ENCODE peak calls at places on chromosomes 13 and 19, in six cellular contexts. T, F, R, E, I and P are unnamed samples.
A peak's percentile ranks its signal among the peaks of the same experiment; 100 is the strongest.

GRCh38 chr19:48645652-48646191 is at the start of gene CA11:
- DNase-seq in T (no peak), F (no peak), R (no peak), E (no peak), I (no peak), P (no peak)

GRCh38 chr13:26022538-26023292 is 29.1 kb downstream of the SHISA2 start:
- DNase-seq in T (no peak), F (peak; percentile 74), R (peak; percentile 49), E (no peak), I (peak; percentile 58), P (peak; percentile 26)

GRCh38 chr19:46413262-46414031 is at the start of gene CCDC8:
- DNase-seq in T (peak; percentile 95), F (peak; percentile 99), R (peak; percentile 80), E (peak; percentile 69), I (peak; percentile 76), P (peak; percentile 98)

GRCh38 chr13:38348890-38349289 is 761 bp upstream of the UFM1 start:
- DNase-seq in T (no peak), F (peak; percentile 15), R (no peak), E (no peak), I (peak; percentile 78), P (peak; percentile 40)

GRCh38 chr19:13082192-13083007 is 20.3 kb downstream of the LYL1 start:
- DNase-seq in T (peak; percentile 71), F (peak; percentile 55), R (peak; percentile 97), E (no peak), I (peak; percentile 4), P (peak; percentile 94)

GRCh38 chr19:55882626-55883025 is 46.3 kb downstream of the NLRP4 start:
- DNase-seq in T (no peak), F (no peak), R (no peak), E (no peak), I (no peak), P (no peak)

GRCh38 chr19:49680473-49681351 is 3.6 kb downstream of the PRMT1 start:
- DNase-seq in T (peak; percentile 90), F (peak; percentile 91), R (peak; percentile 67), E (no peak), I (peak; percentile 67), P (peak; percentile 92)

GRCh38 chr19:55321466-55321865 is 3.7 kb downstream of the TMEM150B start:
- DNase-seq in T (no peak), F (no peak), R (no peak), E (no peak), I (no peak), P (no peak)

GRCh38 chr19:35063940-35064818 is 22.7 kb downstream of the HPN start:
- DNase-seq in T (no peak), F (peak; percentile 51), R (peak; percentile 39), E (no peak), I (peak; percentile 89), P (peak; percentile 75)

GRCh38 chr13:38981096-38981495 is 9.5 kb downstream of the STOML3 start:
- DNase-seq in T (no peak), F (no peak), R (no peak), E (no peak), I (no peak), P (no peak)

GRCh38 chr13:58907347-58907746 is 1256.4 kb downstream of the DIAPH3 start:
- DNase-seq in T (no peak), F (peak; percentile 8), R (no peak), E (no peak), I (no peak), P (peak; percentile 47)

GRCh38 chr13:52809310-52809769 is 39.1 kb downstream of the PCDH8 start:
- DNase-seq in T (no peak), F (peak; percentile 48), R (no peak), E (no peak), I (peak; percentile 69), P (peak; percentile 59)

GRCh38 chr19:3293560-3293959 is 69.1 kb downstream of the CELF5 start:
- DNase-seq in T (no peak), F (no peak), R (no peak), E (no peak), I (no peak), P (no peak)

GRCh38 chr13:45341799-45342584 is 1.0 kb upstream of the TPT1 start:
- DNase-seq in T (peak; percentile 42), F (peak; percentile 67), R (no peak), E (no peak), I (peak; percentile 74), P (peak; percentile 52)

GRCh38 chr19:53772943-53773342 is 51.2 kb downstream of the NLRP12 start:
- DNase-seq in T (peak; percentile 34), F (peak; percentile 61), R (peak; percentile 13), E (no peak), I (peak; percentile 48), P (peak; percentile 79)

GRCh38 chr19:58480831-58481230 is 4.7 kb downstream of the ZNF446 start:
- DNase-seq in T (no peak), F (no peak), R (no peak), E (no peak), I (no peak), P (no peak)

GRCh38 chr19:17829855-17830566 is 8.7 kb upstream of the INSL3 start:
- DNase-seq in T (no peak), F (peak; percentile 33), R (no peak), E (no peak), I (peak; percentile 59), P (peak; percentile 33)

GRCh38 chr19:12946092-12946845 is 607 bp downstream of the RAD23A start:
- DNase-seq in T (peak; percentile 52), F (peak; percentile 87), R (peak; percentile 58), E (no peak), I (peak; percentile 53), P (peak; percentile 88)

GRCh38 chr13:53240316-53240715 is 211.7 kb downstream of the OLFM4 start:
- DNase-seq in T (no peak), F (no peak), R (no peak), E (no peak), I (no peak), P (no peak)

GRCh38 chr19:1063030-1063908 is 3.7 kb upstream of the ARHGAP45 start:
- DNase-seq in T (no peak), F (no peak), R (no peak), E (no peak), I (no peak), P (no peak)

GRCh38 chr13:110624766-110625756 is 9.7 kb downstream of the NAXD start:
- DNase-seq in T (no peak), F (no peak), R (no peak), E (no peak), I (no peak), P (no peak)

GRCh38 chr19:5200844-5201243 is 139.8 kb downstream of the PTPRS start:
- DNase-seq in T (no peak), F (no peak), R (no peak), E (no peak), I (no peak), P (peak; percentile 13)

GRCh38 chr13:65912516-65912915 is 1317.6 kb downstream of the PCDH9 start:
- DNase-seq in T (no peak), F (no peak), R (no peak), E (no peak), I (no peak), P (no peak)

GRCh38 chr13:69331245-69331644 is 776.4 kb upstream of the ATXN8OS start:
- DNase-seq in T (no peak), F (no peak), R (no peak), E (no peak), I (no peak), P (no peak)

GRCh38 chr13:103639326-103639725 is 573.1 kb upstream of the SLC10A2 start:
- DNase-seq in T (no peak), F (no peak), R (no peak), E (no peak), I (no peak), P (no peak)

GRCh38 chr13:50989476-50989875 is 79.9 kb downstream of the RNASEH2B start:
- DNase-seq in T (peak; percentile 66), F (peak; percentile 46), R (no peak), E (no peak), I (no peak), P (peak; percentile 50)

GRCh38 chr13:80131204-80131603 is 209.7 kb downstream of the SPRY2 start:
- DNase-seq in T (peak; percentile 37), F (peak; percentile 81), R (no peak), E (no peak), I (no peak), P (peak; percentile 86)

GRCh38 chr13:33349996-33350826 is 64.7 kb upstream of the STARD13 start:
- DNase-seq in T (peak; percentile 70), F (peak; percentile 56), R (no peak), E (no peak), I (no peak), P (peak; percentile 39)

GRCh38 chr13:101202590-101202989 is 213.7 kb downstream of the NALCN start:
- DNase-seq in T (no peak), F (no peak), R (no peak), E (no peak), I (no peak), P (no peak)
- TF ChIP-seq CTCF in T (no peak), F (no peak), R (no peak), E (no peak), I (no peak), P (peak; percentile 24)

GRCh38 chr19:32224371-32225244 is 120.8 kb upstream of the ZNF507 start:
- DNase-seq in T (peak; percentile 40), F (peak; percentile 53), R (no peak), E (no peak), I (peak; percentile 10), P (peak; percentile 42)
- H3K4me3 ChIP-seq in T (no peak overlapping the region), F (peak overlapping the region; percentile 19), R (peak overlapping the region; percentile 16), E (peak overlapping the region; percentile 32), I (peak overlapping the region; percentile 4), P (peak overlapping the region; percentile 39)

GRCh38 chr19:41929536-41930071 is 1.4 kb upstream of the ERFL start:
- DNase-seq in T (no peak), F (no peak), R (no peak), E (no peak), I (no peak), P (no peak)
- TF ChIP-seq CTCF in T (no peak), F (no peak), R (no peak), E (no peak), I (no peak), P (no peak)

GRCh38 chr13:42211704-42212103 is 60.2 kb upstream of the AKAP11 start:
- DNase-seq in T (no peak), F (no peak), R (no peak), E (no peak), I (peak; percentile 74), P (no peak)

GRCh38 chr13:42215578-42216421 is 56.2 kb upstream of the AKAP11 start:
- DNase-seq in T (no peak), F (peak; percentile 63), R (peak; percentile 19), E (no peak), I (peak; percentile 25), P (peak; percentile 82)

GRCh38 chr13:42218576-42218975 is 53.4 kb upstream of the AKAP11 start:
- DNase-seq in T (no peak), F (peak; percentile 12), R (no peak), E (no peak), I (peak; percentile 31), P (no peak)

GRCh38 chr13:42216422-42216735 is 55.6 kb upstream of the AKAP11 start:
- DNase-seq in T (no peak), F (no peak), R (no peak), E (no peak), I (no peak), P (no peak)

GRCh38 chr13:42214445-42214844 is 57.5 kb upstream of the AKAP11 start:
- DNase-seq in T (no peak), F (no peak), R (no peak), E (no peak), I (no peak), P (no peak)
- H3K4me3 ChIP-seq in T (no peak overlapping the region), F (no peak overlapping the region), R (no peak overlapping the region), E (no peak overlapping the region), I (no peak overlapping the region), P (no peak overlapping the region)